ENCODE peak calls at places on chromosomes 12 and 14, in six cellular contexts. J, L, U, Z, R and G are unnamed samples.

GRCh38 chr14:82488473-82488872 is 954.8 kb upstream of the SEL1L start:
- DNase-seq in U (no peak), Z (no peak), R (no peak), L (no peak), J (no peak), G (no peak)

GRCh38 chr14:79992799-79993198 is 218.5 kb downstream of the DIO2 start:
- DNase-seq in U (no peak), R (no peak), L (no peak), J (no peak), Z (no peak), G (no peak)

GRCh38 chr12:103634732-103635131 is 47.7 kb downstream of the STAB2 start:
- DNase-seq in J (no peak), L (no peak), Z (no peak), R (no peak), U (no peak), G (no peak)

GRCh38 chr12:128820723-128821432 is 2.9 kb downstream of the SLC15A4 start:
- DNase-seq in U (no peak), L (no peak), R (no peak), Z (no peak), J (no peak), G (no peak)

GRCh38 chr14:65377576-65377975 is 35.0 kb upstream of the FUT8 start:
- DNase-seq in J (no peak), Z (no peak), U (no peak), R (no peak), L (no peak), G (no peak)

GRCh38 chr12:3602488-3602887 is 111.5 kb downstream of the PRMT8 start:
- DNase-seq in R (no peak), L (no peak), Z (no peak), U (no peak), J (no peak), G (no peak)

GRCh38 chr12:11581179-11581755 is 68.2 kb upstream of the ETV6 start:
- DNase-seq in L (peak), Z (peak), J (peak), U (peak), R (no peak), G (no peak)

GRCh38 chr14:58138719-58139482 is 13.1 kb downstream of the ARMH4 start:
- DNase-seq in R (no peak), L (no peak), U (no peak), J (no peak), Z (no peak), G (no peak)

GRCh38 chr14:72708708-72709475 is 185.0 kb downstream of the DPF3 start:
- DNase-seq in L (no peak), Z (no peak), U (no peak), R (no peak), J (no peak), G (no peak)

GRCh38 chr12:104460973-104461693 is 4.4 kb downstream of the CHST11 start:
- DNase-seq in Z (no peak), U (no peak), R (no peak), L (no peak), J (no peak), G (no peak)

GRCh38 chr12:56990648-56991318 is 15.6 kb downstream of the ZBTB39 start:
- DNase-seq in Z (no peak), J (no peak), R (no peak), U (no peak), L (no peak), G (peak)

GRCh38 chr14:91980157-91980556 is 32.7 kb upstream of the FBLN5 start:
- DNase-seq in L (peak), R (peak), J (no peak), U (no peak), Z (no peak), G (no peak)

GRCh38 chr14:32510815-32511214 is 181.7 kb downstream of the AKAP6 start:
- DNase-seq in R (no peak), L (no peak), J (no peak), Z (no peak), U (no peak), G (no peak)

GRCh38 chr12:96294831-96295230 is 100.7 kb downstream of the ELK3 start:
- DNase-seq in L (no peak), U (no peak), R (no peak), Z (no peak), J (no peak), G (no peak)
- TF ChIP-seq EP300 in L (no peak), U (no peak), R (no peak), Z (no peak), J (no peak), G (no peak)

GRCh38 chr12:64610660-64611429 is 550 bp downstream of the RASSF3 start:
- DNase-seq in Z (peak), U (no peak), J (peak), L (peak), R (no peak), G (no peak)
- TF ChIP-seq EP300 in Z (no peak), U (no peak), J (no peak), L (no peak), R (no peak), G (no peak)

GRCh38 chr12:45269407-45269741 is 53.5 kb downstream of the ANO6 start:
- DNase-seq in L (no peak), J (no peak), U (no peak), R (no peak), Z (no peak), G (no peak)

GRCh38 chr12:45278447-45278846 is 62.6 kb downstream of the ANO6 start:
- DNase-seq in U (no peak), L (no peak), J (no peak), R (no peak), Z (no peak), G (no peak)

GRCh38 chr12:45276154-45276553 is 60.3 kb downstream of the ANO6 start:
- DNase-seq in J (no peak), Z (no peak), R (no peak), U (no peak), L (no peak), G (no peak)

GRCh38 chr12:45268672-45269406 is 52.9 kb downstream of the ANO6 start:
- DNase-seq in R (no peak), J (peak), L (peak), U (peak), Z (peak), G (peak)

DNA sequence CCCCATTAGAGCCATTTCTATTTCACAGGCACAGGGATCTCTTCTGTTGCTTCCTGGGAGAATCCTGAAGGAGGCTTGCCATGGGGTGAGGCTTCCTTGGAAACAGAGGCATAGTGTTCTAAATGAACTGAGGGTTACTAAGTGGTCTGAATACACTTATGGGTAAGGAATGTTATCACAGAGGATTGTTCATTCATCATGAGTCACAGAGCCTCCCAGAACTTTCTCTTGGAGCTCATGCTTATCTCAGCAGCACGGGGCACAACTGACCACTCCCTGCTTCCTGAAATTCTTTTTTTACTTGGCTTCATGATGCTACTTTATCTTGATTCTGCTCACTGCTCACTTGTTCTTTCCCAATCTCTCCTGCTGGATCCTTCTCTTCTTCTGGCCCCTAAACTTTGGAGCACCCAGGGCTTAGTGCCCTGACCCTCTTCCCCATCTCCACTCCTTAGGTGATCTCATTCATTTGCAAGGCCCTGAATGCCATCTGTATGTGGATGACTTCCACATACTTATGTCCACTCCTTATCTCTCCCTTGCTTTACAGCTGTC is 57.9 kb downstream of the ANO6 start:
- DNase-seq in Z (peak), U (no peak), L (peak), J (peak), R (no peak), G (no peak)
- TF ChIP-seq EP300 in Z (no peak), U (peak), L (peak), J (no peak), R (no peak), G (no peak)

GRCh38 chr12:96233941-96234461 is 39.8 kb downstream of the ELK3 start:
- DNase-seq in Z (no peak), J (peak), L (no peak), R (no peak), U (peak), G (peak)
- TF ChIP-seq EP300 in Z (no peak), J (peak), L (no peak), R (no peak), U (no peak), G (peak)

DNA sequence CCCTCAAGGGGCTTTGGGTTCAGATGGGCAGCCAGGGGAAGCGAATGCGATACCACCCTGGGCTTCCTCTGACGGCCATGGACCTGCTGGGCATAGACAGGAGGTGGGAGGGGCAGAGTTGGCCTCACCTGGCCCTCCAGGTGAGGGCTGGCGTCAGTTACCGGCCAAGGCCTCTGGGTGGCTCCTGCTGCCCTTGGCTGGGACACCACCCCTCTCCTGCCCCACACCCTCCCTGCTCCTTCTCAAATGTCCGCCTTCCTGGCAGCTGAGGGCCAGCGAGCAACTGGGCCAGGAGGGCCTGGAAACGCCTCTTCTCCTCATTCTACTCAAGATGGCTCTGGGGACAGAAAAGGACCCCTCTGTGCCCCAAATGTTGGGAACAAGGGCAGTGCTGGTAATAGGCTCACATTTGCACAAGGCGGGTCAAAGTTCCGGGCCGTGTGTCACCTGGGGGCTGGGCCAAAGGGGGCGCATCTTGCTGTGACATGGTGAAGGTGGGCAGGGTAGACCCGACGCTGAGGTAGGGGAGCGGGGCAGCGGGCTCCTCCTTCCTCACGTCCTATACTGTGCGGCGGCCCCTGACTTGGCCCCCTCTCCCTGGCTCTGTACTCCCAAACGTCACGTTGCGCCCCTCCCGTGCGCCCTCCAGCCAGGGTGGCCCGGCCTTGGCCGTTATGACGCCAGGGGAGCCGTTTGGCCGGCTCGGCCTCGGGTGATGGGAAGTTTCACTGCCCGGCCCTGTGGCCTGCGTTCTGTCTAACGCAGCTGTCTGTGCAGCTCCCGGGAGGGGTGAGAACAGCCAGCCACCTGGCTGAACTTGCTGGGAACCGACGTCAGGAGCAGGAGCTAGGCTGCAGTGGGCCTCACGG is 18.1 kb upstream of the DLK1 start:
- DNase-seq in J (peak), Z (peak), U (no peak), R (no peak), L (no peak), G (no peak)
- TF ChIP-seq EP300 in J (peak), Z (no peak), U (no peak), R (no peak), L (no peak), G (no peak)